ENCODE peak calls at places on chromosome 1, in eight cellular contexts. T, P, U, F, L, G, J and A are unnamed samples.

GRCh38 chr1:205930698-205931330 is 12.4 kb downstream of the SLC26A9 start:
- DNase-seq in T (no peak), P (no peak), U (no peak), F (no peak), L (no peak), G (no peak), J (no peak), A (no peak)

GRCh38 chr1:101357444-101357986 is 120.7 kb downstream of the S1PR1 start:
- DNase-seq in T (peak), P (peak), U (peak), F (peak), L (peak), G (peak), J (peak), A (no peak)

GRCh38 chr1:62144238-62144831 is 50.3 kb upstream of the L1TD1 start:
- DNase-seq in T (peak), P (peak), U (peak), F (peak), L (peak), G (peak), J (peak), A (no peak)

GRCh38 chr1:31460027-31460426 is 47.0 kb downstream of the SERINC2 start:
- DNase-seq in T (peak), P (peak), U (peak), F (peak), L (no peak), G (peak), J (no peak), A (no peak)

GRCh38 chr1:60875139-60875538 is 207.2 kb upstream of the NFIA start:
- DNase-seq in T (peak), P (no peak), U (no peak), F (no peak), L (no peak), G (no peak), J (no peak), A (no peak)

GRCh38 chr1:218591966-218592365 is 246.8 kb downstream of the TGFB2 start:
- DNase-seq in T (no peak), P (no peak), U (no peak), F (no peak), L (no peak), G (no peak), J (no peak), A (no peak)

GRCh38 chr1:110752941-110753725 is 78.4 kb upstream of the KCNA3 start:
- DNase-seq in T (no peak), P (no peak), U (no peak), F (no peak), L (no peak), G (no peak), J (no peak), A (no peak)

GRCh38 chr1:28416509-28417194 is 47.1 kb downstream of the PHACTR4 start:
- DNase-seq in T (peak), P (no peak), U (no peak), F (no peak), L (no peak), G (no peak), J (no peak), A (no peak)

GRCh38 chr1:183023601-183024351 is 556 bp downstream of the LAMC1 start:
- DNase-seq in T (peak), P (peak), U (peak), F (peak), L (peak), G (peak), J (peak), A (peak)

GRCh38 chr1:41359211-41360073 is 1.8 kb upstream of the FOXO6 start:
- DNase-seq in T (peak), P (no peak), U (no peak), F (peak), L (no peak), G (no peak), J (peak), A (peak)

GRCh38 chr1:54463259-54464030 is 57.3 kb upstream of the SSBP3 start:
- DNase-seq in T (no peak), P (no peak), U (no peak), F (no peak), L (no peak), G (no peak), J (no peak), A (no peak)

GRCh38 chr1:200223207-200223606 is 186.6 kb downstream of the ZNF281 start:
- DNase-seq in T (no peak), P (no peak), U (no peak), F (no peak), L (no peak), G (no peak), J (no peak), A (no peak)

GRCh38 chr1:206787956-206788355 is 15.7 kb upstream of the IL10 start:
- DNase-seq in T (no peak), P (no peak), U (no peak), F (no peak), L (no peak), G (no peak), J (no peak), A (no peak)

GRCh38 chr1:201888282-201889033 is at the start of gene SHISA4:
- DNase-seq in T (peak), P (peak), U (peak), F (no peak), L (peak), G (peak), J (peak), A (peak)

GRCh38 chr1:175803413-175803812 is 60.0 kb upstream of the TNR start:
- DNase-seq in T (no peak), P (no peak), U (no peak), F (no peak), L (no peak), G (no peak), J (no peak), A (no peak)

GRCh38 chr1:104991702-104992101 is 1242.0 kb downstream of the AMY1C start:
- DNase-seq in T (no peak), P (no peak), U (no peak), F (no peak), L (no peak), G (no peak), J (no peak), A (no peak)